ENCODE peak calls at places on chromosomes 1 and 21, in nine cellular contexts. One of them, this sample, is unnamed.

GRCh38 chr1:20385630-20386029 is 95.0 kb downstream of the VWA5B1 start:
- DNase-seq in body of pancreas: no peak
- DNase-seq in CD4-positive, alpha-beta memory T cell: no peak
- DNase-seq in IMR-90: no peak
- DNase-seq in endothelial cell of umbilical vein: no peak
- DNase-seq in dorsolateral prefrontal cortex: peak
- DNase-seq in suprapubic skin: no peak
- DNase-seq in foreskin keratinocyte: no peak
- DNase-seq in right cardiac atrium: no peak
- DNase-seq in this sample: no peak

GRCh38 chr1:108072294-108072693 is 107.3 kb upstream of the VAV3 start:
- DNase-seq in body of pancreas: no peak
- DNase-seq in CD4-positive, alpha-beta memory T cell: no peak
- DNase-seq in IMR-90: no peak
- DNase-seq in endothelial cell of umbilical vein: no peak
- DNase-seq in dorsolateral prefrontal cortex: no peak
- DNase-seq in suprapubic skin: no peak
- DNase-seq in foreskin keratinocyte: peak
- DNase-seq in right cardiac atrium: no peak
- DNase-seq in this sample: no peak

GRCh38 chr1:221724931-221725605 is 16.8 kb downstream of the DUSP10 start:
- DNase-seq in body of pancreas: no peak
- DNase-seq in CD4-positive, alpha-beta memory T cell: no peak
- DNase-seq in IMR-90: peak
- DNase-seq in endothelial cell of umbilical vein: no peak
- DNase-seq in dorsolateral prefrontal cortex: no peak
- DNase-seq in suprapubic skin: no peak
- DNase-seq in foreskin keratinocyte: no peak
- DNase-seq in right cardiac atrium: peak
- DNase-seq in this sample: no peak

GRCh38 chr1:151596166-151596933 is 15.5 kb upstream of the SNX27 start:
- DNase-seq in body of pancreas: peak
- DNase-seq in CD4-positive, alpha-beta memory T cell: no peak
- DNase-seq in IMR-90: peak
- DNase-seq in endothelial cell of umbilical vein: peak
- DNase-seq in dorsolateral prefrontal cortex: no peak
- DNase-seq in suprapubic skin: no peak
- DNase-seq in foreskin keratinocyte: no peak
- DNase-seq in right cardiac atrium: no peak
- DNase-seq in this sample: no peak

GRCh38 chr1:43671193-43671592 is 21.2 kb downstream of the KDM4A start:
- DNase-seq in body of pancreas: no peak
- DNase-seq in CD4-positive, alpha-beta memory T cell: no peak
- DNase-seq in IMR-90: no peak
- DNase-seq in endothelial cell of umbilical vein: no peak
- DNase-seq in dorsolateral prefrontal cortex: no peak
- DNase-seq in suprapubic skin: no peak
- DNase-seq in foreskin keratinocyte: no peak
- DNase-seq in right cardiac atrium: no peak
- DNase-seq in this sample: no peak

GRCh38 chr1:219385786-219386427 is 212.2 kb downstream of the LYPLAL1 start:
- DNase-seq in body of pancreas: peak
- DNase-seq in CD4-positive, alpha-beta memory T cell: no peak
- DNase-seq in IMR-90: peak
- DNase-seq in endothelial cell of umbilical vein: peak
- DNase-seq in dorsolateral prefrontal cortex: no peak
- DNase-seq in suprapubic skin: no peak
- DNase-seq in foreskin keratinocyte: no peak
- DNase-seq in right cardiac atrium: no peak
- DNase-seq in this sample: no peak

GRCh38 chr21:41816583-41817165 is 49.8 kb upstream of the RIPK4 start:
- DNase-seq in body of pancreas: peak
- DNase-seq in CD4-positive, alpha-beta memory T cell: peak
- DNase-seq in IMR-90: peak
- DNase-seq in endothelial cell of umbilical vein: peak
- DNase-seq in dorsolateral prefrontal cortex: peak
- DNase-seq in suprapubic skin: peak
- DNase-seq in foreskin keratinocyte: no peak
- DNase-seq in right cardiac atrium: peak
- DNase-seq in this sample: peak

GRCh38 chr1:156122519-156123355 is 8.2 kb downstream of the LMNA start:
- DNase-seq in body of pancreas: peak
- DNase-seq in CD4-positive, alpha-beta memory T cell: no peak
- DNase-seq in IMR-90: peak
- DNase-seq in endothelial cell of umbilical vein: peak
- DNase-seq in dorsolateral prefrontal cortex: peak
- DNase-seq in suprapubic skin: peak
- DNase-seq in foreskin keratinocyte: no peak
- DNase-seq in right cardiac atrium: peak
- DNase-seq in this sample: peak

GRCh38 chr1:197672347-197672746 is 102.9 kb downstream of the DENND1B start:
- DNase-seq in body of pancreas: no peak
- DNase-seq in CD4-positive, alpha-beta memory T cell: no peak
- DNase-seq in IMR-90: no peak
- DNase-seq in endothelial cell of umbilical vein: no peak
- DNase-seq in dorsolateral prefrontal cortex: no peak
- DNase-seq in suprapubic skin: no peak
- DNase-seq in foreskin keratinocyte: no peak
- DNase-seq in right cardiac atrium: no peak
- DNase-seq in this sample: no peak

GRCh38 chr1:48526045-48526714 is 54.2 kb upstream of the SPATA6 start:
- DNase-seq in body of pancreas: peak
- DNase-seq in CD4-positive, alpha-beta memory T cell: no peak
- DNase-seq in IMR-90: peak
- DNase-seq in endothelial cell of umbilical vein: no peak
- DNase-seq in dorsolateral prefrontal cortex: peak
- DNase-seq in suprapubic skin: no peak
- DNase-seq in foreskin keratinocyte: no peak
- DNase-seq in right cardiac atrium: peak
- DNase-seq in this sample: peak

GRCh38 chr1:92951141-92951582 is 10.1 kb downstream of the DIPK1A start:
- DNase-seq in body of pancreas: no peak
- DNase-seq in CD4-positive, alpha-beta memory T cell: no peak
- DNase-seq in IMR-90: peak
- DNase-seq in endothelial cell of umbilical vein: no peak
- DNase-seq in dorsolateral prefrontal cortex: no peak
- DNase-seq in suprapubic skin: no peak
- DNase-seq in foreskin keratinocyte: no peak
- DNase-seq in right cardiac atrium: no peak
- DNase-seq in this sample: no peak

GRCh38 chr1:10122926-10123325 is 87.4 kb upstream of the KIF1B start:
- DNase-seq in body of pancreas: no peak
- DNase-seq in CD4-positive, alpha-beta memory T cell: no peak
- DNase-seq in IMR-90: peak
- DNase-seq in endothelial cell of umbilical vein: peak
- DNase-seq in dorsolateral prefrontal cortex: no peak
- DNase-seq in suprapubic skin: no peak
- DNase-seq in foreskin keratinocyte: no peak
- DNase-seq in right cardiac atrium: no peak
- DNase-seq in this sample: no peak

GRCh38 chr1:39676951-39677350 is 5.0 kb upstream of the NT5C1A start:
- DNase-seq in body of pancreas: no peak
- DNase-seq in CD4-positive, alpha-beta memory T cell: no peak
- DNase-seq in IMR-90: no peak
- DNase-seq in endothelial cell of umbilical vein: no peak
- DNase-seq in dorsolateral prefrontal cortex: no peak
- DNase-seq in suprapubic skin: no peak
- DNase-seq in foreskin keratinocyte: no peak
- DNase-seq in right cardiac atrium: no peak
- DNase-seq in this sample: no peak

GRCh38 chr1:1418464-1419362 is 2.4 kb downstream of the ANKRD65 start:
- DNase-seq in body of pancreas: no peak
- DNase-seq in CD4-positive, alpha-beta memory T cell: peak
- DNase-seq in IMR-90: no peak
- DNase-seq in endothelial cell of umbilical vein: no peak
- DNase-seq in dorsolateral prefrontal cortex: no peak
- DNase-seq in suprapubic skin: no peak
- DNase-seq in foreskin keratinocyte: no peak
- DNase-seq in right cardiac atrium: no peak
- DNase-seq in this sample: no peak

DNA sequence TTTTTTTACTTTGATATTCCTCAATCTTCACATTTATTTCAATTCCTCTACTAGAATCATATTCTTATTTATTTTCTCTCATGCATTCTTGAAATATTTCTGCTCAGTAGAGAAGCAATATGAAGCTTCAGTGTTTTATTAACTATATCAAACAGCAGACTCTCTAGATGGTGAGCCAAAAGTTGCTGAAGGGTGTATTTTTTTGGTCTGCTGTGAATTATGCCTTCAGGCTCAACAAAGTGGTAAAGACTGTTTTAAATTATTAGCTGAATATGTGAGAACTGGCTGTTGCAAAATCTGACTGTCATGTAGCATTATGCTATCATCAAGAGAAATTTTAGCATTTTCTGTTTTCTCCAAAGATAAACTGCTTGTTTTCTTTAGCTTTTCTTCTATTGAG is 24.9 kb upstream of the CDC42BPA start:
- DNase-seq in body of pancreas: no peak
- DNase-seq in CD4-positive, alpha-beta memory T cell: no peak
- DNase-seq in IMR-90: peak
- DNase-seq in endothelial cell of umbilical vein: no peak
- DNase-seq in dorsolateral prefrontal cortex: no peak
- DNase-seq in suprapubic skin: no peak
- DNase-seq in foreskin keratinocyte: no peak
- DNase-seq in right cardiac atrium: no peak
- DNase-seq in this sample: no peak
- H3K27ac ChIP-seq in body of pancreas: no peak
- H3K27ac ChIP-seq in CD4-positive, alpha-beta memory T cell: no peak
- H3K27ac ChIP-seq in IMR-90: no peak
- H3K27ac ChIP-seq in endothelial cell of umbilical vein: no peak
- H3K27ac ChIP-seq in dorsolateral prefrontal cortex: no peak
- H3K27ac ChIP-seq in suprapubic skin: no peak
- H3K27ac ChIP-seq in foreskin keratinocyte: no peak
- H3K27ac ChIP-seq in right cardiac atrium: no peak
- H3K27ac ChIP-seq in this sample: no peak

GRCh38 chr1:32539584-32540571 is 651 bp downstream of the ZBTB8A start:
- DNase-seq in body of pancreas: peak
- DNase-seq in CD4-positive, alpha-beta memory T cell: no peak
- DNase-seq in IMR-90: peak
- DNase-seq in endothelial cell of umbilical vein: peak
- DNase-seq in dorsolateral prefrontal cortex: no peak
- DNase-seq in suprapubic skin: no peak
- DNase-seq in foreskin keratinocyte: no peak
- DNase-seq in right cardiac atrium: peak
- DNase-seq in this sample: peak

GRCh38 chr1:32540589-32540988 is 1.4 kb downstream of the ZBTB8A start:
- DNase-seq in body of pancreas: no peak
- DNase-seq in CD4-positive, alpha-beta memory T cell: no peak
- DNase-seq in IMR-90: no peak
- DNase-seq in endothelial cell of umbilical vein: no peak
- DNase-seq in dorsolateral prefrontal cortex: no peak
- DNase-seq in suprapubic skin: no peak
- DNase-seq in foreskin keratinocyte: no peak
- DNase-seq in right cardiac atrium: no peak
- DNase-seq in this sample: no peak

GRCh38 chr1:32536764-32537163 is 2.5 kb upstream of the ZBTB8A start:
- DNase-seq in body of pancreas: no peak
- DNase-seq in CD4-positive, alpha-beta memory T cell: no peak
- DNase-seq in IMR-90: no peak
- DNase-seq in endothelial cell of umbilical vein: no peak
- DNase-seq in dorsolateral prefrontal cortex: no peak
- DNase-seq in suprapubic skin: no peak
- DNase-seq in foreskin keratinocyte: no peak
- DNase-seq in right cardiac atrium: no peak
- DNase-seq in this sample: no peak

GRCh38 chr1:32541064-32541566 is 1.9 kb downstream of the ZBTB8A start:
- DNase-seq in body of pancreas: no peak
- DNase-seq in CD4-positive, alpha-beta memory T cell: no peak
- DNase-seq in IMR-90: no peak
- DNase-seq in endothelial cell of umbilical vein: no peak
- DNase-seq in dorsolateral prefrontal cortex: no peak
- DNase-seq in suprapubic skin: no peak
- DNase-seq in foreskin keratinocyte: no peak
- DNase-seq in right cardiac atrium: no peak
- DNase-seq in this sample: no peak

GRCh38 chr1:32538887-32539583 is at the start of gene ZBTB8A:
- DNase-seq in body of pancreas: peak
- DNase-seq in CD4-positive, alpha-beta memory T cell: no peak
- DNase-seq in IMR-90: peak
- DNase-seq in endothelial cell of umbilical vein: peak
- DNase-seq in dorsolateral prefrontal cortex: peak
- DNase-seq in suprapubic skin: no peak
- DNase-seq in foreskin keratinocyte: peak
- DNase-seq in right cardiac atrium: peak
- DNase-seq in this sample: peak
- H3K27ac ChIP-seq in body of pancreas: peak
- H3K27ac ChIP-seq in CD4-positive, alpha-beta memory T cell: no peak
- H3K27ac ChIP-seq in IMR-90: peak
- H3K27ac ChIP-seq in endothelial cell of umbilical vein: peak
- H3K27ac ChIP-seq in dorsolateral prefrontal cortex: peak
- H3K27ac ChIP-seq in suprapubic skin: peak
- H3K27ac ChIP-seq in foreskin keratinocyte: peak
- H3K27ac ChIP-seq in right cardiac atrium: peak
- H3K27ac ChIP-seq in this sample: peak

DNA sequence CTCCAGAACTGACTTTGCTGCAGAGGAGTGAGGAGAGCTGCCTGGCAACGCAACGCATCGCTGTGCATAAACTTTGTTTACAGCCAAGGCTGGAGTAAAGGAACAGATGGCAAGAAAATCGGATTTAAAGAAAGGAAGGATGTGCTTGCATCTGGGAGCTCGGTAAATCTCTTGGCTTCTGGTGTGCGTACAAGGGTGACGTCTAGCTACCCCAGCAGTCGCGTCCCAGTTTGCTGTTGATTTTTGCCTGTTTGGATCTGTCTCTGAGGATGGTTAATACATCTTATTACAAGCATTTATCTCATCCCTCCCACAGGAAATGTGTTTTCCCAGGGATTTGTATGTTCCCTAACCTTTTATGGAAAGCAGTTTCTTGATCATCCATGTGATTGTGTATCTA is 73.3 kb upstream of the RALGPS2 start:
- DNase-seq in body of pancreas: no peak
- DNase-seq in CD4-positive, alpha-beta memory T cell: no peak
- DNase-seq in IMR-90: peak
- DNase-seq in endothelial cell of umbilical vein: no peak
- DNase-seq in dorsolateral prefrontal cortex: peak
- DNase-seq in suprapubic skin: no peak
- DNase-seq in foreskin keratinocyte: no peak
- DNase-seq in right cardiac atrium: no peak
- DNase-seq in this sample: no peak
- H3K27ac ChIP-seq in body of pancreas: no peak
- H3K27ac ChIP-seq in CD4-positive, alpha-beta memory T cell: no peak
- H3K27ac ChIP-seq in IMR-90: peak
- H3K27ac ChIP-seq in endothelial cell of umbilical vein: no peak
- H3K27ac ChIP-seq in dorsolateral prefrontal cortex: no peak
- H3K27ac ChIP-seq in suprapubic skin: no peak
- H3K27ac ChIP-seq in foreskin keratinocyte: no peak
- H3K27ac ChIP-seq in right cardiac atrium: no peak
- H3K27ac ChIP-seq in this sample: peak

DNA sequence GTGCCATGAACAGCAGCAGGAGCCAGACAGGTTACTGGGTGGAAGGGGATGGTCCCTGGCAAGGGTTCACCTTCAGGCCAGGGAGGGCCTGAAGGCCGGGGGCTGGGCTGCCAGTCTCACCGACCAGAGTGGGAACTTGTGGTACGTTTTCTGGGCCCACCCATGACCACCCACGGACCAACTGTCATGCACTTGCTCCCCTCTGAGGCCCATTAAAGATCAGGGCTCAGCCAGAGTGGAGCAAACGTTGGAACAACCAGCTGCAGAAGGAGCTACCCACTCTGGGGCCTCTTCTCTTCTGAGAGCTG is 436.7 kb upstream of the PRMT6 start:
- DNase-seq in body of pancreas: no peak
- DNase-seq in CD4-positive, alpha-beta memory T cell: no peak
- DNase-seq in IMR-90: no peak
- DNase-seq in endothelial cell of umbilical vein: no peak
- DNase-seq in dorsolateral prefrontal cortex: no peak
- DNase-seq in suprapubic skin: no peak
- DNase-seq in foreskin keratinocyte: no peak
- DNase-seq in right cardiac atrium: no peak
- DNase-seq in this sample: no peak
- H3K27ac ChIP-seq in body of pancreas: no peak
- H3K27ac ChIP-seq in CD4-positive, alpha-beta memory T cell: no peak
- H3K27ac ChIP-seq in IMR-90: no peak
- H3K27ac ChIP-seq in endothelial cell of umbilical vein: no peak
- H3K27ac ChIP-seq in dorsolateral prefrontal cortex: no peak
- H3K27ac ChIP-seq in suprapubic skin: no peak
- H3K27ac ChIP-seq in foreskin keratinocyte: no peak
- H3K27ac ChIP-seq in right cardiac atrium: no peak
- H3K27ac ChIP-seq in this sample: no peak

This sample was measured in stomach.